ENCODE peak calls at places on chromosomes 1 and 21, in eight cellular contexts. Z is MM.1S, H is hepatocyte, Y is SK-N-SH, X is GM23248, V is neural progenitor cell, B is OCI-LY7, K is PC-3. S is an unnamed sample.
A peak's percentile ranks its signal among the peaks of the same experiment; 100 is the strongest.

GRCh38 chr1:43345119-43345518 is 7.5 kb downstream of the MPL start:
- DNase-seq in Z (no peak), H (peak; percentile 53), Y (no peak), X (no peak), V (no peak), B (no peak), K (peak; percentile 32), S (no peak)

GRCh38 chr1:76070538-76070937 is 4.0 kb upstream of the ST6GALNAC3 start:
- DNase-seq in Z (no peak), H (no peak), Y (no peak), X (no peak), V (no peak), B (no peak), K (peak; percentile 38), S (no peak)

GRCh38 chr1:69915347-69915746 is 290.0 kb downstream of the LRRC40 start:
- DNase-seq in Z (no peak), H (no peak), Y (no peak), X (peak; percentile 48), V (no peak), B (no peak), K (no peak), S (no peak)

GRCh38 chr1:26788515-26788785 is 700 bp downstream of the PIGV start:
- DNase-seq in Z (no peak), H (no peak), Y (no peak), X (no peak), V (no peak), B (no peak), K (no peak), S (no peak)

GRCh38 chr1:244046907-244047738 is 4.0 kb upstream of the ZBTB18 start:
- DNase-seq in Z (peak; percentile 13), H (no peak), Y (no peak), X (peak; percentile 58), V (no peak), B (no peak), K (peak; percentile 18), S (no peak)

GRCh38 chr21:42850463-42850862 is 28.9 kb downstream of the WDR4 start:
- DNase-seq in Z (no peak), H (no peak), Y (no peak), X (no peak), V (no peak), B (no peak), K (no peak), S (no peak)

GRCh38 chr1:7454052-7454815 is 316.9 kb upstream of the VAMP3 start:
- DNase-seq in Z (no peak), H (peak; percentile 34), Y (peak; percentile 77), X (peak; percentile 39), V (peak; percentile 27), B (no peak), K (peak; percentile 18), S (peak; percentile 46)

GRCh38 chr1:82483146-82483545 is 682.4 kb downstream of the ADGRL2 start:
- DNase-seq in Z (no peak), H (no peak), Y (no peak), X (no peak), V (no peak), B (no peak), K (no peak), S (peak; percentile 48)

GRCh38 chr1:46525253-46525983 is 26.0 kb downstream of the KNCN start:
- DNase-seq in Z (no peak), H (no peak), Y (no peak), X (no peak), V (peak; percentile 72), B (no peak), K (no peak), S (no peak)

GRCh38 chr1:161200992-161201827 is 957 bp upstream of the NDUFS2 start:
- DNase-seq in Z (no peak), H (no peak), Y (no peak), X (peak; percentile 86), V (no peak), B (no peak), K (no peak), S (peak; percentile 42)

GRCh38 chr1:107787299-107787698 is 177.7 kb downstream of the VAV3 start:
- DNase-seq in Z (peak; percentile 41), H (no peak), Y (no peak), X (peak; percentile 3), V (peak; percentile 18), B (peak; percentile 62), K (no peak), S (peak; percentile 69)

GRCh38 chr1:90068611-90069280 is 73.8 kb downstream of the ZNF326 start:
- DNase-seq in Z (no peak), H (no peak), Y (no peak), X (no peak), V (no peak), B (no peak), K (no peak), S (no peak)

GRCh38 chr1:91693542-91693941 is 192.4 kb downstream of the TGFBR3 start:
- DNase-seq in Z (no peak), H (no peak), Y (no peak), X (peak; percentile 89), V (no peak), B (no peak), K (no peak), S (no peak)

GRCh38 chr1:172653015-172653709 is 5.7 kb upstream of the FASLG start:
- DNase-seq in Z (no peak), H (no peak), Y (no peak), X (peak; percentile 16), V (no peak), B (no peak), K (peak; percentile 60), S (no peak)

GRCh38 chr1:185426761-185427698 is 110.0 kb upstream of the IVNS1ABP start:
- DNase-seq in Z (no peak), H (no peak), Y (no peak), X (peak; percentile 92), V (no peak), B (no peak), K (no peak), S (peak; percentile 6)

GRCh38 chr1:33267468-33268205 is 11.3 kb downstream of the ZNF362 start:
- DNase-seq in Z (no peak), H (no peak), Y (no peak), X (peak; percentile 17), V (no peak), B (no peak), K (peak; percentile 12), S (no peak)

GRCh38 chr1:153883223-153883622 is 39.5 kb downstream of the GATAD2B start:
- DNase-seq in Z (no peak), H (no peak), Y (no peak), X (no peak), V (no peak), B (no peak), K (no peak), S (no peak)

GRCh38 chr21:44908908-44909307 is 11.8 kb downstream of the ITGB2 start:
- DNase-seq in Z (no peak), H (no peak), Y (no peak), X (no peak), V (no peak), B (no peak), K (no peak), S (no peak)

GRCh38 chr21:39863111-39863510 is 4.1 kb upstream of the PCP4 start:
- DNase-seq in Z (peak; percentile 44), H (no peak), Y (no peak), X (no peak), V (no peak), B (no peak), K (peak; percentile 59), S (no peak)

GRCh38 chr21:41160036-41160435 is 7.9 kb upstream of the BACE2 start:
- DNase-seq in Z (no peak), H (no peak), Y (no peak), X (peak; percentile 79), V (no peak), B (no peak), K (no peak), S (no peak)

GRCh38 chr1:27503961-27504587 is 14.1 kb upstream of the WASF2 start:
- DNase-seq in Z (no peak), H (no peak), Y (no peak), X (peak; percentile 65), V (peak; percentile 30), B (no peak), K (no peak), S (no peak)

GRCh38 chr1:101190441-101190840 is 46.4 kb upstream of the S1PR1 start:
- DNase-seq in Z (no peak), H (peak; percentile 6), Y (no peak), X (peak; percentile 51), V (no peak), B (no peak), K (no peak), S (no peak)

GRCh38 chr1:7574121-7575040 is 196.7 kb upstream of the VAMP3 start:
- DNase-seq in Z (no peak), H (peak; percentile 44), Y (no peak), X (no peak), V (no peak), B (no peak), K (no peak), S (no peak)

GRCh38 chr1:59128784-59129227 is 168.1 kb upstream of the FGGY start:
- DNase-seq in Z (no peak), H (no peak), Y (no peak), X (peak; percentile 75), V (peak; percentile 50), B (no peak), K (peak; percentile 38), S (peak; percentile 54)

GRCh38 chr1:53267761-53268160 is 29.4 kb upstream of the MAGOH start:
- DNase-seq in Z (no peak), H (no peak), Y (no peak), X (no peak), V (no peak), B (no peak), K (no peak), S (no peak)

GRCh38 chr21:20020032-20020431 is 978.2 kb upstream of the NCAM2 start:
- DNase-seq in Z (no peak), H (no peak), Y (no peak), X (no peak), V (no peak), B (no peak), K (no peak), S (no peak)
- TF ChIP-seq EZH2phosphoT487 in Z (no peak), H (no peak), Y (no peak), X (no peak), V (no peak), B (no peak), K (no peak), S (no peak)

GRCh38 chr1:111448918-111449702 is at the start of the genes ATP5PB and WDR77:
- DNase-seq in Z (peak; percentile 96), H (peak; percentile 99), Y (peak; percentile 96), X (peak; percentile 100), V (peak; percentile 99), B (peak; percentile 100), K (peak; percentile 99), S (peak; percentile 100)
- H3K4me1 ChIP-seq in Z (peaks cover 5% of the 10 kb centered on the region), H (peaks cover 10% of the 10 kb centered on the region), Y (peaks cover 5% of the 10 kb centered on the region), X (peaks cover 15% of the 10 kb centered on the region), V (peaks cover 15% of the 10 kb centered on the region), B (peaks cover 32% of the 10 kb centered on the region), K (peaks cover 32% of the 10 kb centered on the region), S (peaks cover 7% of the 10 kb centered on the region)

DNA sequence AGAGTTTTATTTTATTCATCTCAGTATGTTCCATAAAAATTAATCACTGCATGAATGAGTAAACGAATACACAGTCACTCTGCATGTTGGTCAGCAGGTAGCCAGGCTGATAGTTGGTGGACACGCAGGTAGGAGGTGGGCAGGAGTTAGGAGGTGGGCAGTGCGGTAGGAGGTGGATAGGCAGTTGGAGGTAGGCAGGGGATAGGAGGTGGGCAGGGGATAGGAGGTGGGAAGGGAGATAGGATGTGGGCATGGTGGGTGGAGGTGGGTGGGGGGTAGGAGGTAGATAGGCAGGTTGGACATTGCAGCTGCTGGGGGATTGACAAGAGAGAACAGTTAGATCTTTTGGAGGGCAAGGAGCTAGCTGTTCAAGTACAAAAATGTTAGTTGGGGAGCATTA is 322.7 kb downstream of the PTPRU start:
- DNase-seq in Z (no peak), H (no peak), Y (no peak), X (no peak), V (no peak), B (no peak), K (no peak), S (no peak)
- TF ChIP-seq EZH2phosphoT487 in Z (no peak), H (no peak), Y (no peak), X (no peak), V (no peak), B (no peak), K (no peak), S (no peak)

GRCh38 chr1:206508956-206509355 is 1.6 kb downstream of the RASSF5 start:
- DNase-seq in Z (no peak), H (peak; percentile 40), Y (no peak), X (peak; percentile 65), V (no peak), B (no peak), K (no peak), S (no peak)
- H3K4me1 ChIP-seq in Z (peaks cover 12% of the 10 kb centered on the region), H (peaks cover 14% of the 10 kb centered on the region), Y (peaks cover 21% of the 10 kb centered on the region), X (peaks cover 26% of the 10 kb centered on the region), V (peaks cover 9% of the 10 kb centered on the region), B (no peaks in the 10 kb centered on the region), K (peaks cover 57% of the 10 kb centered on the region), S (peaks cover 21% of the 10 kb centered on the region)